ENCODE peak calls at places on chromosomes 2 and 18, in four cellular contexts. F, S, N and W are unnamed samples.
A peak's percentile ranks its signal among the peaks of the same experiment; 100 is the strongest.

GRCh38 chr2:43648979-43649701 is 12.1 kb downstream of the PLEKHH2 start:
- DNase-seq in S (no peak), F (peak; percentile 8), N (no peak), W (peak; percentile 47)

GRCh38 chr2:131104487-131105155 is 515 bp upstream of the PLEKHB2 start:
- DNase-seq in F (peak; percentile 85), S (peak; percentile 78), N (peak; percentile 75), W (peak; percentile 83)

GRCh38 chr2:97911210-97911921 is 84.4 kb downstream of the TMEM131 start:
- DNase-seq in N (peak; percentile 49), S (peak; percentile 27), F (peak; percentile 62), W (peak; percentile 75)

GRCh38 chr18:62516242-62516641 is 6.6 kb upstream of the ZCCHC2 start:
- DNase-seq in S (no peak), N (no peak), F (no peak), W (no peak)

GRCh38 chr2:172480301-172481218 is 53.2 kb downstream of the ITGA6 start:
- DNase-seq in S (no peak), F (peak; percentile 40), N (no peak), W (peak; percentile 57)

GRCh38 chr2:210541280-210541902 is 15.0 kb upstream of the CPS1 start:
- DNase-seq in S (no peak), F (peak; percentile 44), N (no peak), W (peak; percentile 24)

GRCh38 chr2:219125225-219125885 is 35.3 kb downstream of the NHEJ1 start:
- DNase-seq in F (peak; percentile 95), N (peak; percentile 64), S (peak; percentile 69), W (peak; percentile 97)

GRCh38 chr2:240429872-240430491 is 5.5 kb upstream of the GPC1 start:
- DNase-seq in S (no peak), F (no peak), N (no peak), W (no peak)

GRCh38 chr2:196638765-196639164 is 750 bp upstream of the CCDC150 start:
- DNase-seq in F (no peak), N (no peak), S (no peak), W (no peak)

GRCh38 chr2:161974417-161974816 is 99.6 kb downstream of the DPP4 start:
- DNase-seq in F (no peak), N (no peak), S (no peak), W (no peak)

GRCh38 chr2:68855550-68855949 is 15.6 kb downstream of the BMP10 start:
- DNase-seq in S (no peak), F (no peak), N (no peak), W (no peak)

GRCh38 chr18:21769206-21769605 is 28.6 kb downstream of the MIB1 start:
- DNase-seq in N (no peak), F (no peak), S (no peak), W (no peak)

GRCh38 chr2:47304654-47305053 is 98.3 kb upstream of the MSH2 start:
- DNase-seq in F (no peak), S (no peak), N (no peak), W (no peak)

GRCh38 chr18:48345596-48345995 is 63.6 kb downstream of the ZBTB7C start:
- DNase-seq in N (peak; percentile 33), F (peak; percentile 41), S (peak; percentile 48), W (peak; percentile 24)

GRCh38 chr2:190615555-190616200 is 33.2 kb upstream of the NAB1 start:
- DNase-seq in S (no peak), F (no peak), N (no peak), W (no peak)

GRCh38 chr2:191187105-191187829 is 36.5 kb upstream of the STAT4 start:
- DNase-seq in F (no peak), S (no peak), N (no peak), W (no peak)

GRCh38 chr2:112262876-112263275 is 8.0 kb upstream of the ZC3H8 start:
- DNase-seq in S (no peak), F (no peak), N (no peak), W (no peak)

DNA sequence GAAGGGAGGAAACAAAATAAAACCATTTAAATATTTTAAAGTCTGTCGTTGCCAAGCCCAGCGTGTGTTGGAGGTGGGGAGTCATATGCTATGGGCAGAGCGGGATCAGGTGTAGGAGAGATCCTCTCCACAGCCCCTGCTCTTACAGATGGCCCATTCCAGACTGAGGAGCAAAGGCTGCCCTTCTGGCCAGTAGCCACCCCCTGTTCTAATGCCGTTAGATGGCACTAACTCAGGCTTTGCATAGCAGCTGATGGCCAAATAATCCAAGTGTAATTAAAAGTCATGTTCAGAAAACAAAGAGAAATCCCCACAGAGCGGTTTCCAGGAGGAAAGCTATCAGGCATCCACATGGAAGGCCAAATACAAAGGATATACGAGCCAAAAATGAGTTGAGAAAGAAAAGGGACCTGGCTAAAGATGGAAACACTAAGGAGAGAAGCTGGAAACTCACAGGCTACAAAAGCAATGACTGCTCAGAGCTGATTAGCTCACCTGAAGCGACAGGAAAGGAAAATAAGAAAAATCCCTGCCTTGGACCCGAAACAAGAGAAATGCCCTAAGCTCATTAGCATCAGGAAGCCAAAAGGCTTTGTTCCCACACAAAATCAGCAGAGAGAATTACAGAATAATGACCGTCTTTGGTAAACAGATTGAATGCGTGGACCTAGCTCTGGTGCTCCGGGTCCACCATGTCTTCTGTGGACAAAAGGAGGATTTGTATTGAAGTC is 1002.4 kb upstream of the KLHL29 start:
- DNase-seq in N (no peak), F (no peak), S (no peak), W (no peak)
- H3K4me3 ChIP-seq in N (no peak overlapping the region), F (no peak overlapping the region), S (no peak overlapping the region), W (no peak overlapping the region)

DNA sequence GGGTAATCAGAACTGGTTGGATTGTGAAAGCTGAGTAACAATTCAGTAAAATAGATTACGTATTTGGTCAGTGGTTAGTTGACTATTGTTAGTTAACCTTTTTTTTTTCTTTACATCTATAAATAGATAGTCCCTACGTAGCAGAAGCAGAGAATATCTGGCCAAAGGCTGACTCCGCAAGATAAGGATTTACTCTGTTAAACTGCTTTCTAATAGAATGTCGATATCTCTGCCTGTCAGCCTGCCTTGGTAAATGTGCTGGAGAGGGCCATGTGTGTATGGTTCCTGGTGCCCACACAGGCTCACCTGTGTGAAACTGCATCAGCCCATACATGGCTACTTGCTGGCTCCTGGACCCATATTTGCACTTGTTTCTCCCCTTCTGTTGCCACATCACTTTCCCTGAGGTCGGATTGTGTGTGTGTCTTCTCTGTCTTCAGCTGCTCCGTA is 94.4 kb downstream of the CRIM1 start:
- DNase-seq in F (peak; percentile 59), N (no peak), S (no peak), W (peak; percentile 48)
- H3K4me3 ChIP-seq in F (no peak overlapping the region), N (no peak overlapping the region), S (no peak overlapping the region), W (no peak overlapping the region)

DNA sequence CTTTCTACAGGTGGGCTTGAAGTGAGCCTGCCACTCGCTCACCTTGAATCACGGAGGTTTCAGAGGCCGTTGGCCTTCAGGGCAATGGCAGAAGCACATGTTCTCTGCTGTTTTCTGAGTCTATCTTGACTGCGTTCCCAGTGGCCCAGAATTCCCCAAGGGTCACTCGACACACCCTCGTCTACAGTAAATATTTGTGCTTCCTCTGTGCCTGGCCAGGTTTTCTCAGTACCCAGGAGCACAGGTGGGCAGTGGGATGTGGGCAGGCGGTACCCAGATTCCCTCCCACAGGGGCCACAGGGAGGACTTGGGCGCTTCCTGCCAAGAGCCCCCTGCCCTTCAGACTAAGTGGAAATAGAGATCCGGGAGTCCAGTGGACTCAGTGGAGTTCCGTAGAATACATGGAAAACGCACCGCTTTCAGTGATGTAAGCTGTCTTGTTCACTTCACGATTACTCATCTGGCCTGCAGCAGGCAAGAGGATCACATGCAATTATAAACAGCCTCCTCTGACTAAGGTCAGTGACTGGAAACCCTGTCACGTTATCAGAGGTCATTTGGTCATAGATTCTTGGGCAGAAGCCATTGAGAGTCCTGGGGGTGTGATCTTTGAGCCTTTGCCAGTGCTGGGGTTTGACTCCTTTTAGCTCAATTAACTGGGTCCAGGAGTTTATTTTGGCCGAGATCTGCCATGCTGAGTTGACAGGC is 179.8 kb downstream of the NEDD4L start:
- DNase-seq in N (peak; percentile 97), F (peak; percentile 91), S (peak; percentile 97), W (peak; percentile 91)
- H3K4me3 ChIP-seq in N (peak overlapping the region; percentile 69), F (peak overlapping the region; percentile 35), S (peak overlapping the region; percentile 72), W (no peak overlapping the region)

GRCh38 chr2:225038076-225038571 is 4.1 kb downstream of the DOCK10 start:
- DNase-seq in S (no peak), N (no peak), F (no peak), W (no peak)

GRCh38 chr2:225042800-225043167 is 516 bp upstream of the DOCK10 start:
- DNase-seq in N (no peak), S (no peak), F (no peak), W (no peak)

GRCh38 chr2:225041871-225042799 is at the start of gene DOCK10:
- DNase-seq in S (peak; percentile 35), N (no peak), F (peak; percentile 60), W (peak; percentile 40)

GRCh38 chr2:225041210-225041870 is 928 bp downstream of the DOCK10 start:
- DNase-seq in F (peak; percentile 66), S (peak; percentile 32), N (no peak), W (peak; percentile 35)

DNA sequence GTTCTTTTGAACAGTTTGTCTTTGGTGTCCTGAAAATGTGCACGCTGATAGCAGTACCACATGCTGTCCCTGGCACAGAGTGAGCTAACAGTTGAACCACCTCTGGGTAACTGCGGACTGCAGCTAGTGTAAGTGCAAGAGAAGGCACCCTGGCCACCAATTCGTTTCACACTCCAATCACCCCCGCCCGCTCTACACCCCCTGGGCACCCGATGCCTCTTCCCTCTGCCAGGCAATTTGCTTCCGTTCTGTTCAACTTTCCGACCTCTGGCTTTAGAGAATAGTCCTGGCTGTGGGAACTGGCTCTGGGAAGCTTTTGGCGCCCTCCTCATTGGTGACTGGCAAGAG is 1.4 kb downstream of the DOCK10 start:
- DNase-seq in S (no peak), N (no peak), F (no peak), W (no peak)
- H3K4me3 ChIP-seq in S (no peak overlapping the region), N (no peak overlapping the region), F (peak overlapping the region; percentile 71), W (peak overlapping the region; percentile 57)